ENCODE peak calls at places on chromosomes 7 and 10, in four cellular contexts. X is cardiac fibroblast, J is HT-29, W is NCI-H2081 treated with DMSO at 0.1 percent for 48 hours. L is an unnamed sample.

GRCh38 chr7:27922907-27923306 is 182.9 kb downstream of the TAX1BP1 start:
- DNase-seq in X (no peak), J (no peak), W (no peak), L (no peak)

GRCh38 chr10:131579251-131580071 is 267.9 kb upstream of the TCERG1L start:
- DNase-seq in X (no peak), J (no peak), W (no peak), L (no peak)

GRCh38 chr7:81173766-81174281 is 255.0 kb upstream of the SEMA3C start:
- DNase-seq in X (peak), J (no peak), W (no peak), L (no peak)

GRCh38 chr7:45176091-45176490 is 18.5 kb downstream of the RAMP3 start:
- DNase-seq in X (no peak), J (no peak), W (no peak), L (no peak)

GRCh38 chr7:83782628-83783027 is 133.7 kb upstream of the SEMA3E start:
- DNase-seq in X (peak), J (no peak), W (no peak), L (no peak)

GRCh38 chr7:74334026-74334425 is 44.8 kb downstream of the CLIP2 start:
- DNase-seq in X (peak), J (no peak), W (no peak), L (no peak)

GRCh38 chr10:93288679-93289634 is 193.2 kb downstream of the MYOF start:
- DNase-seq in X (peak), J (peak), W (no peak), L (peak)

GRCh38 chr7:107047902-107048782 is 3.6 kb downstream of the PRKAR2B start:
- DNase-seq in X (peak), J (no peak), W (no peak), L (no peak)

GRCh38 chr10:52440612-52441285 is 126.7 kb downstream of the DKK1 start:
- DNase-seq in X (no peak), J (no peak), W (no peak), L (no peak)

GRCh38 chr10:100245484-100246220 is 16.3 kb upstream of the CHUK start:
- DNase-seq in X (no peak), J (no peak), W (no peak), L (no peak)

GRCh38 chr7:148156248-148156647 is 434.3 kb upstream of the C7orf33 start:
- DNase-seq in X (no peak), J (no peak), W (no peak), L (no peak)

GRCh38 chr7:116211006-116211912 is 920 bp downstream of the TES start:
- DNase-seq in X (peak), J (peak), W (no peak), L (peak)

GRCh38 chr10:7792541-7792940 is 4.6 kb downstream of the ATP5F1C start:
- DNase-seq in X (no peak), J (no peak), W (no peak), L (no peak)

GRCh38 chr7:96273716-96274115 is 48.2 kb downstream of the SLC25A13 start:
- DNase-seq in X (no peak), J (no peak), W (no peak), L (no peak)

GRCh38 chr7:128236924-128237586 is 4.0 kb upstream of the LEP start:
- DNase-seq in X (peak), J (peak), W (no peak), L (no peak)

GRCh38 chr10:31929260-31929985 is 792 bp upstream of the ARHGAP12 start:
- DNase-seq in X (peak), J (peak), W (no peak), L (peak)

GRCh38 chr7:117908031-117908795 is 35.0 kb upstream of the CTTNBP2 start:
- DNase-seq in X (no peak), J (no peak), W (no peak), L (no peak)

GRCh38 chr10:93165367-93165766 is 91.7 kb downstream of the CYP26A1 start:
- DNase-seq in X (no peak), J (no peak), W (no peak), L (no peak)

GRCh38 chr7:108171164-108171563 is 41.0 kb upstream of the LAMB4 start:
- DNase-seq in X (no peak), J (no peak), W (no peak), L (no peak)

GRCh38 chr7:3042861-3043489 is 692 bp downstream of the CARD11 start:
- DNase-seq in X (no peak), J (no peak), W (no peak), L (peak)

GRCh38 chr7:11513460-11513859 is 318.5 kb downstream of the THSD7A start:
- DNase-seq in X (peak), J (no peak), W (no peak), L (no peak)